ENCODE peak calls at places on chromosomes 1 and 21, in five cellular contexts. V is CD8-positive, alpha-beta T cell; S is mesendoderm; Y is CD8-positive, alpha-beta memory T cell; D is spleen. X is an unnamed sample.

GRCh38 chr1:225700889-225701465 is 48.1 kb upstream of the ENAH start:
- DNase-seq in V (no peak), Y (no peak), S (no peak), D (no peak), X (no peak)

GRCh38 chr1:230186003-230186863 is 119.2 kb downstream of the GALNT2 start:
- DNase-seq in S (peak), V (no peak), D (no peak), Y (no peak), X (peak)

GRCh38 chr1:156540955-156541354 is 31.4 kb downstream of the IQGAP3 start:
- DNase-seq in D (no peak), S (no peak), V (no peak), Y (no peak), X (no peak)

GRCh38 chr1:43552813-43553212 is 22.1 kb downstream of the PTPRF start:
- DNase-seq in S (no peak), D (no peak), Y (no peak), V (no peak), X (no peak)

GRCh38 chr1:202144510-202145324 is at the start of gene ARL8A:
- DNase-seq in D (peak), Y (peak), V (peak), S (no peak), X (peak)

GRCh38 chr1:47766832-47767740 is 230.1 kb downstream of the TRABD2B start:
- DNase-seq in V (no peak), Y (no peak), D (no peak), S (no peak), X (no peak)

GRCh38 chr1:13619909-13620308 is 36.3 kb downstream of the PDPN start:
- DNase-seq in V (no peak), S (peak), Y (no peak), D (no peak), X (no peak)

GRCh38 chr1:6208723-6209660 is 3.1 kb downstream of the RNF207 start:
- DNase-seq in V (no peak), S (peak), Y (no peak), D (no peak), X (peak)

GRCh38 chr1:1000357-1001056 is 610 bp upstream of the HES4 start:
- DNase-seq in V (no peak), S (peak), Y (peak), D (peak), X (peak)

GRCh38 chr21:46067505-46068201 is 30.3 kb upstream of the COL6A2 start:
- DNase-seq in D (no peak), V (no peak), Y (no peak), S (no peak), X (peak)

GRCh38 chr1:100441651-100442050 is 89.3 kb downstream of the CDC14A start:
- DNase-seq in S (no peak), D (no peak), V (no peak), Y (peak), X (no peak)

GRCh38 chr21:35606578-35606977 is 453.7 kb downstream of the SETD4 start:
- DNase-seq in S (no peak), D (no peak), Y (no peak), V (no peak), X (no peak)

GRCh38 chr1:84348240-84348555 is 46.7 kb downstream of the SAMD13 start:
- DNase-seq in S (no peak), Y (no peak), V (no peak), D (no peak), X (no peak)

GRCh38 chr1:184036517-184036949 is 995 bp downstream of the COLGALT2 start:
- DNase-seq in S (peak), V (no peak), Y (peak), D (no peak), X (no peak)

GRCh38 chr1:101291562-101292035 is 54.8 kb downstream of the S1PR1 start:
- DNase-seq in S (peak), Y (peak), D (no peak), V (no peak), X (no peak)

GRCh38 chr1:248926401-248927182 is 20.6 kb downstream of the PGBD2 start:
- DNase-seq in V (no peak), D (no peak), Y (no peak), S (no peak), X (no peak)

DNA sequence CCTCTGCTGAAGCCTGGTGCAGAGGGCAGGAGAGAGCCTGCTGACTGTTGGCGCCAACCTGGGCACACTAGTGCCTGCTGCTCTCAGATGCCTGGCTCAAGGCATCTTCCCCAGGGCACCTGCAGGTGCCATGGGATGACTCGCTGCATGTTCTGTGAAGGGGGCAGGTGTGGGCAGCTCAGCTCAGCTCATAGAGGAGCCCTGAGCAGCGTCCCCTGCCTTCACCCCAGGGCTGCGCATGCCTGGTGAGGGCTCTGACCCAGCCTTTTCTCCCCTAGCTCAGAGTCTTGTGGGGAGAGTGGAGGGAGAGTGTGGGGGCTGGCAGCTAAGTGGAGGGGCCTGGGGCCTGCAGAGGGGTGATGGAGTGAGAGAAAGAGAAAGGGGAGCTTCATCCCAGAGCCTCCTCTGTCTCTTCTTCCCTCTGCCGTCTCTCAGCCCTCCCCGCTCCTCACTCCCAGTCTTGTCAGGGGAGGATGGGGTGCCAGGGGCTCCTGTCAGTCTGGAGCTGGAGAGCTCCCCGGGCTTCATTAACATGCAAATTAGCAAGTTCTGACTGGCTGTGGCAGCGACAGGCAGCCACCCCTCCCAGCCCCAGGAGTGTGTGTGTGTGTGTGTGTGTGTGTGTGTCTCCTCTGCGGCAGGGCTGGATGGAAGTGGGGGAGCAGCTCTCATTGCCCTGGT is 33.8 kb downstream of the FOXO6 start:
- DNase-seq in V (no peak), S (peak), Y (no peak), D (no peak), X (no peak)
- H3K4me3 ChIP-seq in V (no peak), S (no peak), Y (no peak), D (no peak), X (no peak)

DNA sequence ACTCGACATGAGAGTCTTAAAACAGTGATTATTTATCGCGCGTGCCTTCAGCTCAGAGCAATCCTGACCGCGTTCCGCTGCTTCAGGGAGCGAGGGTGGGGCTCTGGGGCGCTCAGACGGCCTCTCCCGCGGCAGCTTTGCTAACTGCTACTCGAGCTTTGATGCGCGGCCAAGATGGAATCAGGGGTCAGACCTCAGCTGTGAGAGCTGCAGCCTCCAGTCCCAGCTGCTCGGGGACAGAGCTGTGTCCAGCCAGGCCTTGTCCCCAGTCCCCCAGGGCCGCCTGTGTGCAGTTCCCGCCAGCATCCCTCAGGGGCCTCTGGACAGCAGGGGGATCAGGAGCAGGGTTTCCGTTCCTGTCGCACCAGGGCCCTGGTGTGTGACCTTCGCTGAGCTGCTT is 104.6 kb upstream of the TTC34 start:
- DNase-seq in D (no peak), V (no peak), S (no peak), Y (no peak), X (no peak)
- H3K4me3 ChIP-seq in D (no peak), V (no peak), S (no peak), Y (no peak), X (no peak)

DNA sequence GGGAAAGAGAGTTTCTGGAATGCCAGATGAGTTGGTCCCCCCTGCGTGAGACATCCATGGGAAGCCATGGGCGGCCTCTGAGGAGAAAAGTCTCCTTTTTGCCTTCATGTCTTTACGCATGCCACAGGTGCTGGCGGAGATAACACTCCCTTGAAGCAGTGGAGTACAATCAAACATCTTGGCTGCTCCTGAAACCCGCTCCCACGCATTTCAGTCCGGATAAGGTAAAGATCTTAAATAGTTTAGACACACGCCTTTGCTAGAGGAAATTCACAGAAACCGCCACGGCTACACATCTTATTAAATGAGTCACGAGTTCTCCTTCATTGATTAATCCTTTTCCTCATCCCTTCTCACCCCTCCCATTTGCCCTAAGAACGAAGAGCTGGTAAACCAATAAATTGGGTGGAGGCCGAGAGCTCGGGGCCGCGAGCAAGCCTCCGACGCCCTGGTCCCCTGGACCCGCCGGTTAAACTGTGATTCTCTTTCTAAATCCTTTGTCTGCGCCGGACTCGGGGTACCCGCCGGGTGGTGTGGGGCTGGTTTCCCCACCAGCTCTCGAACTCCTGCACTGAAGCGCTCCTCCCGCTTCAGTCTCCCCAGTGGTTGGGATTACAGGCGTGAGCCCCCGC is 6.6 kb upstream of the ZNF669 start:
- DNase-seq in S (no peak), V (no peak), D (peak), Y (no peak), X (no peak)
- H3K4me3 ChIP-seq in S (no peak), V (peak), D (peak), Y (peak), X (peak)

DNA sequence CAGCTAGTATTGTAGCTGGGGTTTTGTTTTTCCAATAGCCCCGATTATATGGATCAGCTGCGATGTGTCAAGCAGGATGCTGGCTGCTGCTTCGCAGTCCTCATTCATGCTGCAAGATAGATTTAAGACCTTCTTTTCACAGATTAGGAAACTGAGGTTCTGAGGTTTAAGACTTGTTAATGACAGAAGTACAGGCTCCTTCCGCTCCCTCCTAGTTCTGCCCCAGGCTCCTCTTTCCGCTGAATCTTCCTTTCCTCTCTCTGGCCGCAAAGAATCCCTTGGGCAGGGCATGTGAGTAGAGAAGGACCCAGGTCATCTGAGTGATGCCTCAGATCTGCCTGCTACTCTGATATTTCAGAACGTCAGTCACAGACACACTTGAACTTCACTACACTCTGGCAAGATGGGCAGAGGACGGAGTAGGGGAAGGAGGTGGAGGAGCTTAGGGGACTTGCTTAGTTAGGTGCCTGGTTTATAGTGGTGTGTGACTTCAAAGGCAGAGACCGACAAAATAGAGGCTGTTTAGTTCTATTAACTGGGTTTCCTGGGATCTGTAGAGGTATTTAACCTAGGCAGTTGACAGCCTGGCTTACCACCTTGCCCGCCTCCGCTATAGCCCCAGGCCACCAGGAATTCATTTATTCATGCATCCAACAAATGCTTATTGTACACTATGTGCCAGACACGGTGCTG is 4.2 kb downstream of the IGSF21 start:
- DNase-seq in S (no peak), Y (no peak), V (no peak), D (peak), X (no peak)
- H3K4me3 ChIP-seq in S (no peak), Y (no peak), V (no peak), D (no peak), X (no peak)

DNA sequence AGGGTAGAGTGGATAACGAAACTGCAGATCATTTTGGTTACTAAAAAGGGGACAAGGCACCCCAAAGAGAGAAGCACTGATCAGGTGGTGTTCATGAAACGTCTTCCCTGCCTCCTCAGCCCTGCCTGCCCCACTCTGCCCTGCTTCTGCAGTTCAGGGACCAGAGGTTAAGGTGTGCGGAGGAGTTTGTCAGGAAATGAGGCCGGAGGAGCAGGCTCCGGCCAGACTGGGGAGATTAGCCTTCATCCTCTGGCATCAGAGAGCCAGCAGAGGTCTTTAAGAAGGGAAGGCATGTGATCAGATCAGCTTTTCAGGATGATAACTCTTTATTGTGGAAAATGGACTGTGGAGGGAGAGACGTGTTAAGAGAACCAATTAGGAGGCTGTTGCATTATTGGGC is 291.9 kb upstream of the NR5A2 start:
- DNase-seq in Y (no peak), V (no peak), S (no peak), D (no peak), X (no peak)
- H3K4me3 ChIP-seq in Y (no peak), V (no peak), S (no peak), D (no peak), X (no peak)

GRCh38 chr1:23553896-23554480 is 5.3 kb downstream of the ID3 start:
- DNase-seq in S (no peak), V (no peak), D (no peak), Y (no peak), X (no peak)
- H3K4me3 ChIP-seq in S (no peak), V (peak), D (peak), Y (peak), X (peak)

GRCh38 chr1:107963601-107964396 is 1.2 kb downstream of the VAV3 start:
- DNase-seq in V (peak), D (peak), Y (peak), S (peak), X (peak)

GRCh38 chr1:107966550-107966949 is 1.6 kb upstream of the VAV3 start:
- DNase-seq in V (no peak), S (no peak), D (no peak), Y (no peak), X (no peak)

GRCh38 chr1:107965112-107965991 is at the start of gene VAV3:
- DNase-seq in S (peak), D (peak), V (peak), Y (peak), X (peak)

GRCh38 chr1:107964397-107965111 is 426 bp downstream of the VAV3 start:
- DNase-seq in Y (peak), S (peak), V (no peak), D (peak), X (peak)

GRCh38 chr1:107963009-107963408 is 2.0 kb downstream of the VAV3 start:
- DNase-seq in D (no peak), S (no peak), Y (no peak), V (no peak), X (no peak)
- H3K4me3 ChIP-seq in D (peak), S (no peak), Y (peak), V (peak), X (no peak)

GRCh38 chr1:21383785-21384401 is 56.0 kb upstream of the NBPF3 start:
- DNase-seq in V (no peak), S (peak), D (no peak), Y (no peak), X (no peak)

GRCh38 chr1:21378705-21379494 is 61.0 kb upstream of the NBPF3 start:
- DNase-seq in S (no peak), D (no peak), Y (no peak), V (no peak), X (no peak)

GRCh38 chr1:21379571-21379970 is 60.4 kb upstream of the NBPF3 start:
- DNase-seq in Y (no peak), S (no peak), D (no peak), V (no peak), X (no peak)

GRCh38 chr1:21384620-21385019 is 55.3 kb upstream of the NBPF3 start:
- DNase-seq in V (no peak), D (no peak), Y (no peak), S (no peak), X (no peak)

GRCh38 chr1:21381354-21381753 is 58.6 kb upstream of the NBPF3 start:
- DNase-seq in D (no peak), S (peak), Y (no peak), V (no peak), X (no peak)
- H3K4me3 ChIP-seq in D (no peak), S (no peak), Y (no peak), V (no peak), X (no peak)

DNA sequence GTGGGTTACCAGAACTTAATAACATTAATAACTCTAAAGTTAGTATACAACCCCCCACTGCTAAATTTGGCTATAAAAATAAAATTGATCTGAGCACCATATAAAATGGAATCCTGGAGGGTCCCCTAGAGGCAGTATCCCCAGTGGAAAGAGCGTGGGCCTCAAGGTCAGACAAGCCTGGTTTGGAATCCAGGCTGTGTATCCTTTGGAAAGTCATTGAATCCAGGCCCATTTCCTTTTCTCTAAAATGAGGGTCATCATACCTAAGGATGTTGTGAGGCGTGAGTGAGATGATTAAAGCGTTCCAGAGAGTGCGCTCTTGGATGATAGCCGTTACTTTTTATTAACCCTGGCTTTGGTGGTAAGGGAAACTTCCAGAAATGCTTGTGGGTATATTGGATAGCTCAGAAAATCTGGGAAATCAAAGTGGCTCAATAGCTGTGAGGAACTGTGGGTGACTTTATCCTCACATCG is 671 bp upstream of the ZNF436 start:
- DNase-seq in V (no peak), D (no peak), Y (no peak), S (no peak), X (no peak)
- H3K4me3 ChIP-seq in V (no peak), D (peak), Y (no peak), S (no peak), X (no peak)

GRCh38 chr1:4284976-4285375 is 369.4 kb upstream of the AJAP1 start:
- DNase-seq in S (no peak), Y (no peak), V (no peak), D (no peak), X (no peak)
- H3K4me3 ChIP-seq in S (no peak), Y (no peak), V (no peak), D (no peak), X (no peak)

X was measured in upper lobe of left lung.